ENCODE peak calls at places on chromosomes 5 and 9, in nine cellular contexts. S is A673, Z is transverse colon, D is dorsolateral prefrontal cortex, Y is fibroblast of lung, P is heart right ventricle, N is mammary epithelial cell, F is heart left ventricle, U is uterus. R is an unnamed sample. For H3K27me3, the result is how much of the 10 kb centered on the place peaks cover.

GRCh38 chr5:343461-344401 is 22.2 kb downstream of the AHRR start:
- DNase-seq in S (peak), Z (peak), D (no peak), Y (peak), P (peak), N (peak), F (peak), U (no peak), R (peak)

GRCh38 chr5:54450542-54450941 is 5.0 kb upstream of the HSPB3 start:
- DNase-seq in S (no peak), Z (no peak), D (no peak), Y (no peak), P (no peak), N (no peak), F (no peak), U (no peak), R (no peak)

GRCh38 chr9:123415593-123415930 is 59.6 kb downstream of the CRB2 start:
- DNase-seq in S (no peak), Z (no peak), D (no peak), Y (no peak), P (no peak), N (no peak), F (no peak), U (no peak), R (no peak)

GRCh38 chr5:33764786-33765185 is 127.0 kb downstream of the ADAMTS12 start:
- DNase-seq in S (no peak), Z (no peak), D (no peak), Y (no peak), P (no peak), N (no peak), F (no peak), U (no peak), R (no peak)

GRCh38 chr5:148806520-148806931 is 19.9 kb upstream of the ADRB2 start:
- DNase-seq in S (no peak), Z (no peak), D (no peak), Y (no peak), P (no peak), N (no peak), F (no peak), U (no peak), R (no peak)

GRCh38 chr9:78592866-78593265 is 295.9 kb downstream of the PSAT1 start:
- DNase-seq in S (no peak), Z (no peak), D (no peak), Y (peak), P (no peak), N (peak), F (no peak), U (no peak), R (no peak)

GRCh38 chr5:115297043-115297442 is 589 bp upstream of the CCDC112 start:
- DNase-seq in S (no peak), Z (no peak), D (no peak), Y (peak), P (no peak), N (no peak), F (no peak), U (no peak), R (no peak)

GRCh38 chr5:66779535-66779934 is 183.3 kb downstream of the MAST4 start:
- DNase-seq in S (no peak), Z (no peak), D (no peak), Y (peak), P (no peak), N (no peak), F (no peak), U (no peak), R (no peak)

GRCh38 chr9:123571240-123571639 is 215.2 kb downstream of the CRB2 start:
- DNase-seq in S (no peak), Z (no peak), D (no peak), Y (no peak), P (no peak), N (no peak), F (no peak), U (no peak), R (no peak)

GRCh38 chr9:93668261-93668871 is 92.0 kb downstream of the PHF2 start:
- DNase-seq in S (peak), Z (peak), D (peak), Y (no peak), P (no peak), N (no peak), F (no peak), U (no peak), R (no peak)

GRCh38 chr5:61290815-61291214 is 41.2 kb upstream of the ZSWIM6 start:
- DNase-seq in S (no peak), Z (peak), D (no peak), Y (peak), P (no peak), N (no peak), F (no peak), U (no peak), R (peak)

GRCh38 chr9:9352877-9353481 is 1259.8 kb downstream of the PTPRD start:
- DNase-seq in S (peak), Z (no peak), D (peak), Y (no peak), P (no peak), N (no peak), F (no peak), U (no peak), R (peak)

GRCh38 chr9:82989949-82990348 is 73.0 kb downstream of the RASEF start:
- DNase-seq in S (no peak), Z (no peak), D (no peak), Y (no peak), P (no peak), N (no peak), F (no peak), U (no peak), R (no peak)

GRCh38 chr5:15737036-15737821 is 237.2 kb downstream of the FBXL7 start:
- DNase-seq in S (no peak), Z (no peak), D (no peak), Y (no peak), P (no peak), N (no peak), F (no peak), U (no peak), R (no peak)

GRCh38 chr9:4301971-4302427 is 2.1 kb upstream of the GLIS3 start:
- DNase-seq in S (peak), Z (peak), D (peak), Y (peak), P (peak), N (peak), F (peak), U (no peak), R (peak)

GRCh38 chr9:12680757-12681156 is 12.4 kb upstream of the TYRP1 start:
- DNase-seq in S (no peak), Z (no peak), D (no peak), Y (no peak), P (no peak), N (no peak), F (no peak), U (no peak), R (no peak)

GRCh38 chr5:93252165-93252564 is 328.9 kb downstream of the NR2F1-AS1 start:
- DNase-seq in S (no peak), Z (no peak), D (no peak), Y (peak), P (no peak), N (no peak), F (no peak), U (peak), R (no peak)
- TF ChIP-seq CTCF in S (no peak), Z (no peak), D (no peak), Y (peak), P (peak), N (peak), F (no peak), U (no peak), R (no peak)

GRCh38 chr9:21542780-21543179 is 60.7 kb upstream of the IFNE start:
- DNase-seq in S (no peak), Z (no peak), D (no peak), Y (no peak), P (no peak), N (no peak), F (no peak), U (no peak), R (no peak)

GRCh38 chr9:21546949-21547348 is 64.8 kb upstream of the IFNE start:
- DNase-seq in S (no peak), Z (no peak), D (no peak), Y (no peak), P (no peak), N (no peak), F (no peak), U (no peak), R (no peak)

GRCh38 chr9:21543187-21543586 is 61.1 kb upstream of the IFNE start:
- DNase-seq in S (no peak), Z (no peak), D (no peak), Y (no peak), P (no peak), N (no peak), F (no peak), U (no peak), R (peak)
- H3K4me3 ChIP-seq in S (no peak), Z (no peak), D (no peak), Y (no peak), P (no peak), N (no peak), F (no peak), U (no peak), R (no peak)

DNA sequence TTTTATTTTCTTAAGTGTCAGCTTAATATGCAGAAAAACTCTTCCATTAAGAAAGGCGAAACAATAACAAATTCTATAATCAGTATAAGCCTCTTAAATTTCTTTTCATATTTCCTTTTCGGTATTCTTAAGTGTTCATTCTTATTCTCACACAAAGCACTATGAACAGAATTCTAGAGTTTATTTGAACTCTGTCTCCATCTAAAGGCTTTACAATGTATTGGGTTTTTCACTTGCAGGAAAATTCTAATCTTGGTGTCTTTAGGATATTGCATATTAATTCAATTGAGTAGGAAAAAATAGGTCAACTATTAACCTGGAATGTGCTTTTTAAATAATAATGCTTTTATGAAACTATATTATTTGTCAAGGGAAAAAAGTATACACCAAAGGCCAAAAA is 166.6 kb downstream of the SLF1 start:
- DNase-seq in S (peak), Z (no peak), D (no peak), Y (no peak), P (no peak), N (no peak), F (no peak), U (no peak), R (peak)
- H3K27me3 ChIP-seq in S (under half), Z (under half), D (under half), Y (under half), P (under half), N (under half), F (under half), U (under half), R (under half)

GRCh38 chr9:120350596-120350995 is 229.4 kb downstream of the CDK5RAP2 start:
- DNase-seq in S (no peak), Z (no peak), D (no peak), Y (no peak), P (no peak), N (no peak), F (no peak), U (no peak), R (no peak)

GRCh38 chr9:120348951-120349429 is 231.0 kb downstream of the CDK5RAP2 start:
- DNase-seq in S (peak), Z (no peak), D (peak), Y (peak), P (peak), N (peak), F (peak), U (no peak), R (peak)

GRCh38 chr9:120351106-120351505 is 228.9 kb downstream of the CDK5RAP2 start:
- DNase-seq in S (no peak), Z (no peak), D (no peak), Y (no peak), P (no peak), N (no peak), F (no peak), U (no peak), R (no peak)

GRCh38 chr9:120358877-120359276 is 221.1 kb downstream of the CDK5RAP2 start:
- DNase-seq in S (no peak), Z (no peak), D (no peak), Y (no peak), P (no peak), N (no peak), F (no peak), U (no peak), R (no peak)

DNA sequence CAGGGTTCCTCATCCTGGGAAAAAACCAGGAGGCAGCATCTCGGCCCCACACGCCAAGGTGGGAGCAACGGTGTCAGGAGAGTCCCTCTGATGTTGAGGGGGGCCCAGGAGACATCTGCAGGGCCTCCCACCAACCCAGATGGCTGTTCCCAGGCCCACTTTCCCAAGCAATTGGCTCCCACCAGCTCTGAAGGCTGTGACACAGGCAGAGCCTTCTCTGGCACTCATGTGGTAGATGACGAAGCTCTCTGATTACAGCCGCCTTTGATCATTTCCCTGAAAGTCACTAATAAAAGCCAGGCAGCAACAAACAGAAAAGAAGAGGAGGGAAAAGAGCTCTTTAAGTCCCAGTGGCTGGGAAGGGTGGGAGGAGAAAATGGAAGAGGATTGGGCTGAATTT is 226.5 kb downstream of the CDK5RAP2 start:
- DNase-seq in S (no peak), Z (no peak), D (no peak), Y (peak), P (no peak), N (no peak), F (no peak), U (no peak), R (no peak)
- TF ChIP-seq CTCF in S (no peak), Z (no peak), D (no peak), Y (no peak), P (no peak), N (no peak), F (no peak), U (no peak), R (no peak)

GRCh38 chr5:111453747-111454146 is 58.6 kb downstream of the STARD4 start:
- DNase-seq in S (no peak), Z (no peak), D (no peak), Y (peak), P (no peak), N (peak), F (no peak), U (no peak), R (peak)
- H3K4me3 ChIP-seq in S (no peak), Z (no peak), D (no peak), Y (no peak), P (no peak), N (no peak), F (no peak), U (no peak), R (no peak)

GRCh38 chr9:89177401-89178161 is 1.0 kb downstream of the SHC3 start:
- DNase-seq in S (peak), Z (no peak), D (peak), Y (peak), P (no peak), N (no peak), F (no peak), U (no peak), R (no peak)
- H3K27me3 ChIP-seq in S (under half), Z (half or more), D (under half), Y (under half), P (half or more), N (under half), F (under half), U (under half), R (under half)

GRCh38 chr5:180088561-180088960 is 17.0 kb upstream of the RNF130 start:
- DNase-seq in S (no peak), Z (no peak), D (no peak), Y (no peak), P (no peak), N (no peak), F (no peak), U (no peak), R (no peak)

GRCh38 chr5:180090098-180090768 is 18.7 kb upstream of the RNF130 start:
- DNase-seq in S (peak), Z (peak), D (peak), Y (peak), P (peak), N (peak), F (peak), U (peak), R (peak)

GRCh38 chr5:180093651-180094382 is 22.3 kb upstream of the RNF130 start:
- DNase-seq in S (no peak), Z (no peak), D (peak), Y (no peak), P (no peak), N (no peak), F (no peak), U (no peak), R (no peak)

GRCh38 chr5:180093241-180093640 is 21.7 kb upstream of the RNF130 start:
- DNase-seq in S (no peak), Z (no peak), D (no peak), Y (no peak), P (no peak), N (no peak), F (no peak), U (no peak), R (no peak)

DNA sequence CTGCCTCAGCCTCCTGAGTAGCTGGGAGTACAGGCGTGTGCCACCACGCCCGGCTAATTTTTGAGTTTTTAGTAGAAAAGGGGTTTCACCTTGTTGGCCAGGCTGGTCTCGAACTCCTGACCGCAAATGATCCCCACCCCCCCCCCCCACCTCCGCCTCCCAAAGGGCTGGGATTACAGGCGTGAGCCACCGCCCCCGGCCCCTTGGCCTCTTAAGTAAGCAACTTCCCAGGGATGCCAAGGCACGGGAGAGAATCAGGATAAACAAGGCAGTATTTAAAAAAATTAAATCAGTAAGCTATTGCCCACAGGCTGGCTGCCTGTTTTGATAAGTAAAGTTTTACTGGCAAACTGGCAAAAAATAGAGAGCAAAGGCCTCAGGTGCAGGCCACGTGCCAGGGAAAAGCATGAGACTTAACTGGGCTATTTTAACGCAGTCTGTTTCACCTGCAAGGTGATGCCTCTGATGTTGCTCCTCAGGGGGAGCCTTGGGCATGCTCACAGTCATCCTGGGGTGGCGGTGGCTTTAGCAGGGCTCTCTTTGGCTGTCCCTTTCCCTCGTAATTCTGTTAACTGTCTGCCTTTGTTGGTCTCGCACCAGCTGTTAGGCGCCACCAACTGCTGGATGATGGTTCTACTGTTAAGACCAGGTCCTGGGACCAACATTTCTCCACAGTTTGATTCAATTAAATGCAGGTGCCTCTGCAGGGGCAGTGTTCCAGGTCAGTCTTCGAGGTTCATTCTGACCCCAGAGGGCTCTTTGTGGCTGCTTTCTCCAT is 19.4 kb upstream of the RNF130 start:
- DNase-seq in S (peak), Z (peak), D (no peak), Y (peak), P (no peak), N (peak), F (no peak), U (no peak), R (peak)
- TF ChIP-seq CTCF in S (peak), Z (no peak), D (no peak), Y (peak), P (peak), N (peak), F (no peak), U (peak), R (peak)

DNA sequence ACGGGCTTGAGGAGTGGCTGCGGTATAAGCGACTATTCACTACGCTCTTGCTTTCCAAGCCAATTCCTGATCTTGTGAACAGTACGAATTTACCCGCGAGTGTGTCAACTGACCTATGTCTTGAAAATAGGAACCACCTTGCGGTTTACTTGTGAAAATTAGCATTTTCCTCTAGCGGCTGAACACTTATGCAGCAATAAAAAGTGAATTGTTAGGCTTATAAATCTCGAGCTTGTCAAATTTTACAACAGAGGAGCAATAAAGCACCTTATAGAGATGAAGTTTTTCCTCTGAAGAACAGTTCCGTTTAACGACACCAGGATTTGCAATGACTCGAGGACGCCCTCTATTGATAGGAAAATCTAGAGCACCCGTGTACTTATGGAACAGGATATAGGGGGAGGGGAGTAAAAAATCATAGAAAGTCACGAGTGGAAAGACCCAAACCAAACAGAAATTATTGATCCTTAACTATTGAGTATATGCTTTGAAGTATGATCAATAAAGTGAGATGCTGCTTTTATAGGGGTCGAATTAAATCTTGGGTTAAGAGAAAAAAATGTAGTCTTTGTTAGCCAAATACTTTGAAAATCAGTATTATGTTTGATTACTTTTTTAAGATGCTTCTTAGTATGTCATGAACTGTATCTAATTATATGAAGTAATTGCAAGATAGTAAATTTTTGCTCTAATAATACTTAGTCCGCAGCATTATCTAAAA is 1.9 kb upstream of the RGMB start:
- DNase-seq in S (peak), Z (peak), D (peak), Y (peak), P (no peak), N (peak), F (no peak), U (peak), R (peak)
- H3K4me3 ChIP-seq in S (peak), Z (peak), D (peak), Y (peak), P (peak), N (peak), F (peak), U (peak), R (peak)

GRCh38 chr9:110068212-110068611 is 139.7 kb downstream of the C9orf152 start:
- DNase-seq in S (no peak), Z (no peak), D (no peak), Y (no peak), P (no peak), N (no peak), F (no peak), U (no peak), R (no peak)
- H3K27me3 ChIP-seq in S (under half), Z (under half), D (under half), Y (under half), P (under half), N (under half), F (under half), U (under half), R (under half)

R was measured in bronchial epithelial cell.